ENCODE peak calls at places on chromosomes 16 and 17, in ten cellular contexts. S, C, V, T, J, Y, X, P, I and D are unnamed samples. For H3K27me3, the result is how much of the 10 kb centered on the place peaks cover.

GRCh38 chr17:36016555-36016954 is 1.2 kb downstream of the CCL23 start:
- DNase-seq in S (no peak), C (no peak), V (no peak), T (no peak), J (no peak), Y (no peak), X (no peak), P (no peak), I (no peak), D (no peak)

GRCh38 chr17:49823614-49824013 is 24.3 kb downstream of the TAC4 start:
- DNase-seq in S (no peak), C (no peak), V (no peak), T (no peak), J (no peak), Y (no peak), X (no peak), P (no peak), I (peak), D (no peak)

GRCh38 chr17:4739122-4740024 is at the start of the genes CXCL16 and ZMYND15:
- DNase-seq in S (peak), C (peak), V (peak), T (no peak), J (peak), Y (peak), X (peak), P (no peak), I (peak), D (peak)

GRCh38 chr16:23801387-23801786 is 34.4 kb upstream of the PRKCB start:
- DNase-seq in S (peak), C (peak), V (peak), T (peak), J (peak), Y (peak), X (peak), P (peak), I (peak), D (peak)

GRCh38 chr17:36937961-36938565 is 788 bp downstream of the LHX1 start:
- DNase-seq in S (no peak), C (peak), V (no peak), T (no peak), J (peak), Y (no peak), X (peak), P (peak), I (peak), D (no peak)

GRCh38 chr17:71335212-71335611 is 785.6 kb upstream of the SOX9 start:
- DNase-seq in S (no peak), C (no peak), V (no peak), T (no peak), J (no peak), Y (no peak), X (no peak), P (no peak), I (peak), D (no peak)

GRCh38 chr17:10698116-10698818 is 873 bp downstream of the ADPRM start:
- DNase-seq in S (peak), C (peak), V (no peak), T (no peak), J (peak), Y (peak), X (no peak), P (peak), I (peak), D (no peak)

GRCh38 chr17:43667506-43668438 is 6.0 kb upstream of the MEOX1 start:
- DNase-seq in S (peak), C (no peak), V (no peak), T (no peak), J (peak), Y (no peak), X (no peak), P (no peak), I (peak), D (peak)

GRCh38 chr16:6335072-6335471 is 997.6 kb upstream of the RBFOX1 start:
- DNase-seq in S (peak), C (peak), V (no peak), T (peak), J (no peak), Y (peak), X (no peak), P (peak), I (peak), D (no peak)

GRCh38 chr16:49755716-49756115 is 100.2 kb downstream of the ZNF423 start:
- DNase-seq in S (no peak), C (no peak), V (no peak), T (no peak), J (peak), Y (no peak), X (no peak), P (peak), I (no peak), D (no peak)
- H3K4me3 ChIP-seq in S (peak), C (peak), V (no peak), T (no peak), J (no peak), Y (peak), X (no peak), P (no peak), I (no peak), D (no peak)

DNA sequence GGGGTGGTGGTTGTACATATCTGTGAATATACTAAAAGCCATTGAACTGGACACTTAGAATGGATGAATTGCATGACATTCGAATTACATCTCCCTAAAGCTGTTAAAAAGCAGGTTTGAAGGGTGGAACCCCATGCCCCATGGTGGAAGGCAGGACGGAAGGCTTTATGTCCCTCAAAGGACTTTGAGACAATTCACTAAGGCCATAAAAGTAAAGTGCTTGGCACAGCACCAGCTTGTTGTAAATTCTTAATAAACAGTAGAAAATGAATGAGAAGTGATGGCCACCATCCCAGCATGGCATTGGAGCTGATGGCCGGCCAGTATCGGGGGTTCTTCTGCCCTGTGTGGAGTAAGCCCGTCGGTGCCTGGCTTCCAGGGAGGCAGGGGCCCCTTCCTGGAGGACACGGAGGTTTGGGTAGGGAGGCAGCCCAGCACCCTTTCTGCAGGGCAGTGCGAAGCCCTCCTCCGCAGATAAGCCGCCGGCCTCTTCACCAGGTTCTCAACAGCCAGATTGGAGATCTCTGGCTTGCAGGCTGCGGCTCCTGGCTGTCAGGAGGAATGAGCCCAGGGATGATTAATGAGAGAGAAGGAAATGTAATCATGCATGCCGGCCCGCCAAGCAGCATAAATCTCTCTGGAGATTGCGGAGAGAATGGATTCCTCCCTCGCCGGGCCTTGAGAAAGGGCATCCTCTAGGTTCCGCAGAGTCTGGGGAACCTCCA is 346.9 kb downstream of the FOXL1 start:
- DNase-seq in S (no peak), C (no peak), V (no peak), T (no peak), J (peak), Y (no peak), X (no peak), P (no peak), I (peak), D (no peak)
- H3K27me3 ChIP-seq in S (under half), C (under half), V (under half), T (under half), J (under half), Y (under half), X (under half), P (under half), I (under half), D (under half)

DNA sequence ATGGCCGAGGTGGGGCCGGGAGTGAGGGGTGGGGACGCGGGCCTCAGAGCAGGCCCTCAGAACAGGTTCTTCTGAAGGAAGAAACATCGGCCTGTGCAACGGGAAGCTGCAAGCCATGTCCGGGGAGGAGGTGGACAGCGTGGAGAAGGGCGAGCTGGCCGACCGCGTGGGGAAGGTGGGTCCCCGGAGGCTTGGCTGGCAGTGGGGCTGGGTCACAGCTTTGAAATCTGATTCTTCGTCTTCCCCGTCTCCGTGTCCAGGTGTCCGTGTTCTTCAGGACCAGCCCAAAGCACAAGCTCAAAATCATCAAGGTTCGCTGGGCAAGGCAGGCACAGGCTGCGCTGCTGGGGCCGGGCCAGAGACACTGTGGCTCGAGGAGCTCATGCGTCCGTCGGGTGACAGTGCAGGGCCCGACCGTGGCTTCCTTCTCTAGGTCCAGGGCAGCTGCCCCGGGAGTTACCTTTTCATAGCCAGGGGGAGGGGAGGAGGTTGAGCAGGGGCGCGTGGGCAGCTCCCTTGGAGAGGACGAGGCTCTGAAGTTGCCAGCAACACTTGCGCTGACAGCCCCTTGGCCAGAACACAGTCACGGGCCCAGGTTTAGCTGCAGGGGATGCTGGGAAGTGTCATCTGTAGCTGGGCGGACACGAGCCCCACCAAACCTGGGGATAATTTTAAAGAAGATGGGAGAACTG is 51.3 kb downstream of the MEAK7 start:
- DNase-seq in S (no peak), C (no peak), V (no peak), T (no peak), J (peak), Y (no peak), X (peak), P (no peak), I (no peak), D (no peak)
- H3K4me3 ChIP-seq in S (no peak), C (no peak), V (no peak), T (no peak), J (no peak), Y (no peak), X (no peak), P (no peak), I (no peak), D (no peak)

DNA sequence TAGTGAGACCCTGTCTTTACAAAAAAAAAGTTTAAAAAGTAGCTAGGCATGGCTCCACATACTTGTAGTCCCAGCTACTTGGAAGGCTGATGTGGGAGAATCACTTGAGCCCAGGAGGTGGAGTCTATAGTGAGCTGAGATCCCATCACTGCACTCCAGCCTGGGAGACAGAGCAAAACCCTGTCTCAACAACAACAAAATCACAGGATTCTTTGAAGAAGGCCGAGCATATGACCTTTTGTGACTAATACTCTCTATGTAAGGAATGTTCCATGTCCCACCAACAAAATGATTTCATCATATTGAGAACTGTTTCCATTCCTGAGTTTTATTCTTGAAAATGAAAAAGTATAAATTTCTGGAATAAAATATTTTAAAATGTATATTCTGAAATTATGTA is 58.9 kb upstream of the EFCAB3 start:
- DNase-seq in S (peak), C (no peak), V (no peak), T (no peak), J (no peak), Y (no peak), X (no peak), P (no peak), I (peak), D (no peak)
- H3K27me3 ChIP-seq in S (under half), C (under half), V (under half), T (under half), J (under half), Y (under half), X (under half), P (under half), I (under half), D (under half)

GRCh38 chr17:38577645-38578173 is 28.0 kb downstream of the SRCIN1 start:
- DNase-seq in S (no peak), C (no peak), V (no peak), T (no peak), J (no peak), Y (no peak), X (no peak), P (no peak), I (no peak), D (no peak)
- H3K4me3 ChIP-seq in S (no peak), C (peak), V (no peak), T (no peak), J (no peak), Y (peak), X (no peak), P (no peak), I (no peak), D (no peak)

GRCh38 chr17:58235821-58236220 is 2.6 kb upstream of the LPO start:
- DNase-seq in S (no peak), C (no peak), V (no peak), T (no peak), J (no peak), Y (no peak), X (no peak), P (no peak), I (no peak), D (no peak)
- H3K27me3 ChIP-seq in S (under half), C (under half), V (under half), T (under half), J (under half), Y (half or more), X (under half), P (under half), I (under half), D (half or more)

DNA sequence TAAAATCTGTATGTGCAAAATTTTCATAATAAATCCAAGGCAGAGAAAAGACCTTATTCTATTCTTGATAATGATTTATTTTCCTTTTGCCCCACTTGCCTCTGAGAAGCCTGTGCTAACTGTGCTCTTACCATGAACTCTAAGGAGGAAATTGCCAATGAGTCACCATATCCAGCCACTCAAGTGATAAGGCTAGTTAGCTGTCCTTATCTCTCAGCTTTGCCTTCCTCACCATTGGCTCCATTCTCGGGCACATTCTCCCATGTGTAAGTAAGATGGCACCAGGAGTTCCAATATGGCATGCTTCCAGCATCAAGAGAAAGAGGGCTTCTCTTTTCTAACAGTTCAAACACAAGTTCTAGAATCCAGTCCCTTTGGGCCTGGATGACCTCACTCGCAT is 142.4 kb downstream of the TOX3 start:
- DNase-seq in S (no peak), C (no peak), V (no peak), T (no peak), J (no peak), Y (peak), X (no peak), P (peak), I (no peak), D (no peak)
- H3K4me3 ChIP-seq in S (no peak), C (no peak), V (no peak), T (no peak), J (no peak), Y (no peak), X (no peak), P (no peak), I (no peak), D (no peak)

DNA sequence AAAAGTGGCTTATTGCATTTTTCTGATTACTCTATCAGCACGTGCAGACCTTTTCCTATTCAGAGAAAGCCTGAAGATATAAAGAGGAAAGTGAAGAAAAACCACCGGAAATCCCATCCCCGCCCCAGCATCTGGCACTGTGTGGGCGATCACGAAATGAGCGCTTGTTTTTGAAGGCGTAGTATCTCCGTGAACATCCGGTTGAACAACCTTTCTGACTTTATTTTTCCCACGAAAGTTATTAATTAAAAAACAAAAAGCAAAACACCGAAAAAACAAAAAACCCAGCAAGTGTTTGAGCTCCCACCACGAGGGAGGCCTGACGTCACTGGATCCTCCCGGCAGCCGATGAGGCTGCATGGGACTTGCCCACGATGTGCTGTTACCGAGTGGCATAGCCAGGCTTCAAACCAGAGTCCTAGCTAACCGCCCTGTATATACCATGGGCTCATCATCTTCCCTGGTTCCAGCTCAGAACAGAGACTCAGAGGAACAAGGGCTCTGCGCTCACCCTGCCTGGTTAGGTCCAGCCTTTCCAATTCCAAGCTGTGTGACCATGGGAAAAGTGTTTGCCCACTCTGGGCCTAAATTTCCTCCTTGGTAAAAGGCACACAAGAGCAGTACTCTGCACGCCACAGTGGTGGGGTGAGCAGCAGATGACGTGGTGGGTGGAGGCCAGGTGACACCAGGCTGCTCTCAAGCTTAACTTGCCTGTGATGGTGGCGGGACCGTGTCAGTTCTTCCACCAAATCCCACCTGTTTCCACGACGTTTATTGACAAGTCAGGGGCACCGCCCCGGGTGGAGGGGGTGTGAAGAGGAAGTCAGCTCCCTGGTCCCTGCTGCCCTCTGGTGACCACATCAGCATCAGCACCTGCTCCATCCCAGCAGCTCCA is 34.3 kb upstream of the IL21R start:
- DNase-seq in S (peak), C (peak), V (peak), T (peak), J (peak), Y (peak), X (peak), P (peak), I (peak), D (peak)
- H3K27me3 ChIP-seq in S (under half), C (under half), V (under half), T (under half), J (under half), Y (under half), X (under half), P (under half), I (under half), D (under half)